ENCODE peak calls at places on chromosomes 7 and 10, in seven cellular contexts. X is H9, S is IMR-90, K is neuronal stem cell, A is mesenchymal stem cell, N is mesendoderm, E is trophoblast cell. P is an unnamed sample. For H3K27me3, the result is how much of the 10 kb centered on the place peaks cover.

GRCh38 chr10:62352356-62352963 is 21.7 kb upstream of the ZNF365 start:
- DNase-seq in X (no peak), S (peak), K (no peak), A (no peak), N (no peak), E (no peak), P (no peak)

GRCh38 chr7:83648464-83649241 is at the start of gene SEMA3E:
- DNase-seq in X (peak), S (peak), K (peak), A (peak), N (peak), E (peak), P (no peak)

GRCh38 chr10:88181902-88182671 is 318.7 kb downstream of the PTEN start:
- DNase-seq in X (no peak), S (no peak), K (no peak), A (peak), N (no peak), E (no peak), P (no peak)

GRCh38 chr10:75293456-75293840 is 57.7 kb upstream of the COMTD1 start:
- DNase-seq in X (no peak), S (peak), K (no peak), A (peak), N (peak), E (no peak), P (no peak)

GRCh38 chr7:120308171-120308570 is 35.2 kb downstream of the KCND2 start:
- DNase-seq in X (no peak), S (no peak), K (no peak), A (peak), N (no peak), E (no peak), P (no peak)

GRCh38 chr7:54565432-54565831 is 23.3 kb downstream of the VSTM2A start:
- DNase-seq in X (no peak), S (no peak), K (no peak), A (no peak), N (no peak), E (no peak), P (no peak)

GRCh38 chr7:114554781-114555537 is 140.3 kb downstream of the FOXP2 start:
- DNase-seq in X (no peak), S (peak), K (no peak), A (peak), N (peak), E (no peak), P (no peak)

GRCh38 chr7:44867073-44867990 is 18.0 kb downstream of the PURB start:
- DNase-seq in X (no peak), S (peak), K (no peak), A (peak), N (peak), E (peak), P (no peak)

GRCh38 chr7:20442951-20443350 is 112.3 kb downstream of the ITGB8 start:
- DNase-seq in X (no peak), S (no peak), K (no peak), A (no peak), N (no peak), E (no peak), P (no peak)

GRCh38 chr7:8724080-8724718 is 290.8 kb downstream of the NXPH1 start:
- DNase-seq in X (peak), S (no peak), K (peak), A (peak), N (peak), E (peak), P (peak)

GRCh38 chr7:127035203-127035849 is 217.4 kb downstream of the GRM8 start:
- DNase-seq in X (no peak), S (no peak), K (no peak), A (no peak), N (peak), E (no peak), P (no peak)

GRCh38 chr7:31175672-31176071 is 123.6 kb downstream of the ADCYAP1R1 start:
- DNase-seq in X (no peak), S (no peak), K (no peak), A (no peak), N (peak), E (no peak), P (no peak)

GRCh38 chr7:1392556-1392955 is 66.7 kb downstream of the MICALL2 start:
- DNase-seq in X (no peak), S (no peak), K (no peak), A (no peak), N (no peak), E (no peak), P (no peak)
- H2AK5ac ChIP-seq in X (no peak), S (no peak), K (peak), A (no peak), N (no peak), E (no peak), P (no peak)

DNA sequence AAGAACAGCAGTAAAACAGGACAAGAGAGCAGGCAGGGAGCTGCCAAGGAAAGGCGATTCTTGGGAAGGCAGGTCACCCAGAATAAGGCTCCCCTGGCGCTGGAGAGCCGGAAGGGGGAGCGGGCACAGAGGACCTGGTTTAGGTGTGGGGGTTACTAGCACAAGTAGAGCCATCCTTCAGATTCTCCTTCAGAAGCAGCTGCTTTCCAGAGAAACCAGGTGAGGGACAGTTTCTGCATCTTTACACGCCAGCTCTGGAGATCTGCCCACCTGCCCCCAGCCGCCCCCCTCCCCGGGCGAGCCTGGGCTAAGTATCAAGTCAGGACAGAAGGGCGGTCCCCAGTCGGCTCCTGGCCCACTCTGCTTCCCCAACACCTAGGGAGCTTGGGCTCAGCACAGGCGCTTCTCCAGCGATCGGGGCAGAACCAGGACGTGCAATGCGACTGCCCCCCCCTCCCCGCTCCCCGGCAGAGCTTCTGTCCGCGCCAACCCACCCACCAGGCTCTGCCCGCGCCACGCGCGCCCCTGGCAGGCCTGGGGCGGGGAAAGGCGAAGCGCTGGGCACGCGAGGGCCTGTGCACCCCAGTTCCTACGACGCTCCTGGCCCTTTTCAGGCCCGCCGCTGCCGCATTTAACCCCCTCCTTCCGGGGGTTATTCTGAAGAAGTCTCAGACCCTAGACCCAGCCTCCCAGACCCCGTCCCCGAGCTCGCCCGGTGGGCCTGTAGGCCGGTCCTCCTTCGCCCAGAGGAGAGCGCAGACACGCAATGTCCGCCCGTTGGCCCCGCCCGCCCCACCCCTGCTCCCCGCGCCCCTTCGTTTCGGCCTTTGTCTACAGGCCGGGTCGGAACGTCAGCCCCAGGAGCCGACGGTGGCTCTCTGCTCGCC is 4.4 kb upstream of the EN2 start:
- DNase-seq in X (no peak), S (no peak), K (no peak), A (no peak), N (no peak), E (no peak), P (peak)
- H3K27me3 ChIP-seq in X (half or more), S (half or more), K (half or more), A (half or more), N (half or more), E (half or more), P (half or more)

GRCh38 chr7:158141806-158142518 is 445.7 kb downstream of the PTPRN2 start:
- DNase-seq in X (no peak), S (no peak), K (no peak), A (no peak), N (no peak), E (no peak), P (no peak)

GRCh38 chr7:158141221-158141582 is 446.4 kb downstream of the PTPRN2 start:
- DNase-seq in X (no peak), S (no peak), K (no peak), A (no peak), N (no peak), E (no peak), P (no peak)

GRCh38 chr7:158140538-158141220 is 446.9 kb downstream of the PTPRN2 start:
- DNase-seq in X (no peak), S (no peak), K (no peak), A (no peak), N (no peak), E (no peak), P (no peak)

GRCh38 chr7:158143196-158144120 is 444.2 kb downstream of the PTPRN2 start:
- DNase-seq in X (no peak), S (no peak), K (no peak), A (no peak), N (no peak), E (no peak), P (no peak)

DNA sequence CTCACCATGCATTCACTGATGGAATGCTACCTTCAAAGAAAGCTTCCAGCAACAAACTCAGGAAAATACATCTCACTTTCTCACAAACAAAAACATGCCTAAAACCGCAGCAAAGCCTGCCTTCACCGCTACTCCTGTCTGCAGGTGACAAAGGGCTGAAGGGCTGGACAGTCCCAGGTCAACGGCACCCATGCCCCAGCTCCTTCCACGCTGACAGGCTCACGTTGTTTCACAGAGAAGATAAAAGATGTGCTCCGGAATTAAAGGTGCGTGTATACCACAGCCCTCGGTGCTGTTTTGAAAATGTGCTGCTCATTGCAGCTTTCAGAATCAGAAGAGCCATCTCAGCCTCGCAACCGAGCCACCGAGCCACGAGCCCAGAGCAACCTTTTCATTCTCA is 445.0 kb downstream of the PTPRN2 start:
- DNase-seq in X (no peak), S (no peak), K (no peak), A (no peak), N (no peak), E (no peak), P (no peak)
- H2AK5ac ChIP-seq in X (no peak), S (no peak), K (no peak), A (no peak), N (no peak), E (no peak), P (no peak)

DNA sequence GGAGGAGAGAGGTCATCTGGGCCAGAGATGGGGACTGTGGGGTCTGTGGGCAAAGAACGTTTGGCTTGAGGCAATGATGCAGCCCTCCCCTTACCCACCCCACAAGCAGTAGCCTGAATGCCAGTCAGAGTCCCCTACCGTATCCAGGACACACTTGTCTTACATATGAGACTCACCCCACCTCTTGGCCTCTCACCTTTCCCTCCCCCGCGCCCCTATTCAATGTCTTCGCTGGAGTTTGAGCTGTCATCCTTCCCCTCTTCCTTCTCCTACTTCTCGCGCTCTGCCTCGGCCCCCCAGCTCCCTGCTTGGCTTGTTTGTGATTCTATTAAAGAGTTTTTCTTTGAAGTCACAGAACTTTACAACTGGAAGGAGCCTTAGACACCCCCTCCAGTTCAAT is 8.9 kb downstream of the PRRT4 start:
- DNase-seq in X (no peak), S (no peak), K (no peak), A (no peak), N (no peak), E (no peak), P (no peak)
- H3K27me3 ChIP-seq in X (under half), S (half or more), K (half or more), A (half or more), N (under half), E (under half), P (half or more)

DNA sequence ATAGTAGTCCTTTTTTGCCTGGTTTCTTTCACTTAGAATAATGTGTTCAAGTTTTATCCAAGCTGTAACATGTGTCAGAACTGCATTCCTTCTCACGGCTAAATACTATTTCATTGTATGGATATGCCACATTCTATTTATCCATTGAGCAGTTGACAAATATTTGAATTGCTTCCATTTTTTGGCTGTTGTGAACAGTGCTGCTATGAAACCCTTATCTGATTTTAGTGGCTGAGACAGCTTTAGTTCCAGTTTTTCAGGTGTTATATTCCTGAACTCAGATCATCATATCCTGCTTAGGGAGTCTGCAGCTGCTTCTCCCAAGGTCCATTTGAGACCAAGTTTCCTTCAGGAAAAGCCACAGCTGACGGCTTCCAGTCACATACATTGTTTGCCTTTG is 339.2 kb downstream of the GRID1 start:
- DNase-seq in X (no peak), S (no peak), K (no peak), A (no peak), N (no peak), E (peak), P (no peak)
- H2AK5ac ChIP-seq in X (no peak), S (no peak), K (no peak), A (no peak), N (no peak), E (no peak), P (no peak)

GRCh38 chr10:86363184-86363832 is 3.3 kb downstream of the GRID1 start:
- DNase-seq in X (peak), S (no peak), K (peak), A (peak), N (peak), E (peak), P (no peak)
- H3K27me3 ChIP-seq in X (under half), S (half or more), K (half or more), A (half or more), N (under half), E (half or more), P (half or more)

DNA sequence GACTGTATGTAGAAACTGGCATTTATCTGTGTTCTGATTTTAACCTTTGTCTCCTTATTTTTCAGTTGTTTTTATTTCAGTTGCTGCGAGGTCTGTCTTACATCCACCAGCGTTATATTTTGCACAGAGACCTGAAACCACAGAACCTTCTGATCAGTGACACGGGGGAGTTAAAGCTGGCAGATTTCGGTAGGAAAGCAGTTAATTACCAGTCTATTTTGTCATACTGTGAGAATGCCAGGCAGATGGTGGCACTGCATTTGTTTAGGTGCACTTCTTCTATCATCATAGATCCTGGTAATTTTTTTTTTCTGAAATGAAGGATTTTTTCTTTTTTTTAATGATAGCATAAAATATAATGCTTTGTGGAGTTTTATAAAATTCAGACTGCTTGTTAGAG is 321.4 kb downstream of the CDK14 start:
- DNase-seq in X (no peak), S (no peak), K (no peak), A (no peak), N (no peak), E (no peak), P (no peak)
- H2AK5ac ChIP-seq in X (no peak), S (no peak), K (no peak), A (no peak), N (no peak), E (no peak), P (no peak)

DNA sequence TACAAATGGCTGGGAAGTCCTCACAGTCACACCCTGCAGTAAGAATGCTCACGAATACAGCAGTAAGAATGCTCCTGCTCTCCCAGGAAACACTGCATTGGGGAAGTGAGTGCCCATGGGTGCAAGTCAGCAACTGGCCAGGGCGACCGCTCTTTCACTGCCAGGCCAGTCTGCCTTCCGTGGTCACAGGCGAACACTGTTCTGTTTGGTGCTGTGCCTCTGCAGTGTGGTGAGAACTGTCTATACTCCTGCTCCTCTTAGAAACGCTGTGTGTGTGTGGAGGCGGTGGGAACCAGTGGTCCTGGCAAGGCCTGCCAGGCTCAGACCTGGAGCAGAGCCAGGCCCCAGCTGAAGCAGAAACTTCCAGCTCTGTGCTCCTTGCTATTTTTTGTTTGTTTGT is 430.7 kb downstream of the DNAJB6 start:
- DNase-seq in X (no peak), S (no peak), K (no peak), A (no peak), N (no peak), E (no peak), P (no peak)
- H3K27me3 ChIP-seq in X (under half), S (under half), K (under half), A (under half), N (under half), E (under half), P (under half)

GRCh38 chr10:71246591-71247143 is 34.3 kb downstream of the UNC5B start:
- DNase-seq in X (no peak), S (no peak), K (no peak), A (no peak), N (no peak), E (peak), P (no peak)
- H2AK5ac ChIP-seq in X (no peak), S (peak), K (peak), A (no peak), N (no peak), E (no peak), P (no peak)